ENCODE peak calls at places on chromosomes 5 and 9, in eight cellular contexts. G is colonic mucosa, M is aorta, U is psoas muscle, V is substantia nigra, D is right lobe of liver, Y is MCF 10A, I is left cardiac atrium. B is an unnamed sample.

GRCh38 chr9:6076856-6077255 is 61.4 kb upstream of the RANBP6 start:
- DNase-seq in U (no peak), D (no peak), I (no peak), M (no peak), Y (peak), V (no peak), G (no peak), B (no peak)

GRCh38 chr9:109476781-109477268 is 21.3 kb downstream of the PTPN3 start:
- DNase-seq in Y (peak), M (no peak), I (no peak), G (peak), U (no peak), V (no peak), D (peak), B (no peak)

GRCh38 chr5:175657593-175658271 is at the start of gene HRH2:
- DNase-seq in M (peak), Y (no peak), I (peak), U (no peak), V (no peak), D (no peak), G (no peak), B (no peak)

GRCh38 chr5:124980174-124980941 is 233.9 kb upstream of the ZNF608 start:
- DNase-seq in D (no peak), U (no peak), V (no peak), Y (no peak), I (no peak), M (no peak), G (no peak), B (peak)

GRCh38 chr9:120715331-120715924 is 1.2 kb upstream of the MEGF9 start:
- DNase-seq in V (peak), M (peak), U (peak), Y (no peak), I (peak), D (peak), G (peak), B (peak)

GRCh38 chr9:90365646-90366045 is 277.0 kb downstream of the DIRAS2 start:
- DNase-seq in U (no peak), Y (peak), I (no peak), D (no peak), M (no peak), V (no peak), G (no peak), B (no peak)

GRCh38 chr9:100087218-100087617 is 11.6 kb downstream of the ERP44 start:
- DNase-seq in Y (peak), D (no peak), G (no peak), V (no peak), U (no peak), M (no peak), I (no peak), B (no peak)

GRCh38 chr9:84404095-84404686 is 63.6 kb upstream of the SLC28A3 start:
- DNase-seq in G (no peak), U (no peak), I (no peak), M (no peak), D (no peak), V (no peak), Y (peak), B (peak)

GRCh38 chr5:122965111-122965510 is 71.4 kb downstream of the PPIC start:
- DNase-seq in U (no peak), I (no peak), D (no peak), M (no peak), V (no peak), G (no peak), Y (no peak), B (no peak)